ENCODE peak calls at places on chromosomes 1 and 21, in six cellular contexts. V is left lung; N is left ventricle myocardium inferior; A is choroid plexus epithelial cell; F is CD8-positive, alpha-beta T cell; Q is upper lobe of right lung. D is an unnamed sample.
A peak's percentile ranks its signal among the peaks of the same experiment; 100 is the strongest.

GRCh38 chr21:45120975-45121374 is 46.6 kb downstream of the ADARB1 start:
- DNase-seq in A (no peak), N (no peak), V (no peak), Q (no peak), F (no peak), D (no peak)

GRCh38 chr1:41374711-41375110 is 13.5 kb downstream of the FOXO6 start:
- DNase-seq in V (no peak), Q (no peak), N (no peak), A (no peak), F (no peak), D (no peak)

GRCh38 chr1:85607126-85607912 is 26.8 kb downstream of the CCN1 start:
- DNase-seq in V (no peak), A (peak; percentile 99), F (no peak), Q (no peak), N (no peak), D (no peak)

GRCh38 chr1:176888471-176889032 is 276.0 kb downstream of the ASTN1 start:
- DNase-seq in A (no peak), F (no peak), N (no peak), Q (no peak), V (no peak), D (no peak)

GRCh38 chr1:1213919-1214599 is at the start of gene TNFRSF4:
- DNase-seq in V (no peak), N (peak; percentile 12), F (no peak), A (no peak), Q (no peak), D (no peak)

GRCh38 chr1:219763321-219763720 is 150.4 kb upstream of the ZC3H11B start:
- DNase-seq in V (no peak), N (no peak), Q (no peak), A (no peak), F (no peak), D (no peak)

GRCh38 chr1:7333576-7333975 is 437.5 kb upstream of the VAMP3 start:
- DNase-seq in A (no peak), V (no peak), Q (no peak), F (no peak), N (no peak), D (no peak)

GRCh38 chr1:167440345-167440744 is 78.0 kb downstream of the CD247 start:
- DNase-seq in N (no peak), Q (no peak), V (peak; percentile 29), F (peak; percentile 9), A (no peak), D (no peak)

GRCh38 chr21:15134711-15135110 is 69.9 kb upstream of the NRIP1 start:
- DNase-seq in N (no peak), A (no peak), Q (no peak), F (no peak), V (no peak), D (no peak)

GRCh38 chr1:110393286-110393685 is 2.5 kb upstream of the SLC16A4 start:
- DNase-seq in N (no peak), A (peak; percentile 34), F (no peak), V (no peak), Q (no peak), D (no peak)

GRCh38 chr1:53198241-53198651 is 1.6 kb downstream of the CPT2 start:
- DNase-seq in A (peak; percentile 59), F (no peak), Q (no peak), N (no peak), V (no peak), D (no peak)

GRCh38 chr1:232568331-232568852 is 61.5 kb downstream of the SIPA1L2 start:
- DNase-seq in V (no peak), F (no peak), N (no peak), Q (no peak), A (no peak), D (no peak)

GRCh38 chr1:154849645-154850131 is 20.4 kb downstream of the KCNN3 start:
- DNase-seq in F (no peak), A (no peak), V (no peak), Q (no peak), N (no peak), D (no peak)

GRCh38 chr1:117534995-117535467 is 70.8 kb upstream of the TENT5C start:
- DNase-seq in N (no peak), V (no peak), A (peak; percentile 83), F (peak; percentile 23), Q (no peak), D (peak; percentile 25)

GRCh38 chr21:42525676-42526378 is 12.2 kb downstream of the SLC37A1 start:
- DNase-seq in V (no peak), A (no peak), F (no peak), Q (no peak), N (no peak), D (peak; percentile 36)

GRCh38 chr1:98975825-98976224 is 28.8 kb downstream of the PLPPR5 start:
- DNase-seq in V (no peak), F (no peak), Q (no peak), A (no peak), N (no peak), D (no peak)

GRCh38 chr1:184593612-184594011 is 161.0 kb downstream of the EDEM3 start:
- DNase-seq in V (no peak), Q (no peak), A (no peak), F (no peak), N (no peak), D (no peak)

GRCh38 chr1:100921110-100921706 is 25.3 kb downstream of the SLC30A7 start:
- DNase-seq in A (peak; percentile 79), N (no peak), Q (no peak), F (no peak), V (no peak), D (no peak)

GRCh38 chr1:39877980-39878956 is 5.0 kb downstream of the TRIT1 start:
- DNase-seq in N (no peak), F (no peak), Q (no peak), A (no peak), V (no peak), D (no peak)

GRCh38 chr1:35650416-35650815 is 9.1 kb upstream of the PSMB2 start:
- DNase-seq in F (no peak), N (no peak), A (no peak), Q (no peak), V (no peak), D (peak; percentile 11)

GRCh38 chr1:180842890-180843289 is 69.8 kb upstream of the KIAA1614 start:
- DNase-seq in Q (no peak), V (no peak), F (no peak), N (no peak), A (peak; percentile 15), D (no peak)

GRCh38 chr1:151918156-151918555 is 8.8 kb upstream of the THEM4 start:
- DNase-seq in F (no peak), V (no peak), Q (no peak), N (no peak), A (no peak), D (no peak)

GRCh38 chr1:153968000-153968363 is 280 bp downstream of the CREB3L4 start:
- DNase-seq in A (no peak), V (peak; percentile 65), N (no peak), Q (peak; percentile 82), F (no peak), D (peak; percentile 64)

GRCh38 chr21:39556176-39556575 is 56.6 kb upstream of the B3GALT5 start:
- DNase-seq in V (no peak), F (no peak), N (no peak), Q (no peak), A (no peak), D (no peak)

GRCh38 chr21:43917515-43918384 is 52.7 kb downstream of the AGPAT3 start:
- DNase-seq in F (peak; percentile 17), N (no peak), A (no peak), Q (peak; percentile 37), V (no peak), D (no peak)

GRCh38 chr1:185759061-185759460 is 24.9 kb downstream of the HMCN1 start:
- DNase-seq in V (no peak), F (no peak), N (no peak), A (peak; percentile 10), Q (no peak), D (no peak)
- H3K4me3 ChIP-seq in V (no peak overlapping the region), F (no peak overlapping the region), N (no peak overlapping the region), A (no peak overlapping the region), Q (no peak overlapping the region), D (no peak overlapping the region)

GRCh38 chr1:45684402-45684801 is 1.9 kb downstream of the GPBP1L1 start:
- DNase-seq in F (no peak), Q (no peak), N (no peak), A (no peak), V (no peak), D (no peak)
- H3K4me3 ChIP-seq in F (peak overlapping the region; percentile 99), Q (peak overlapping the region; percentile 74), N (peak overlapping the region; percentile 95), A (peak overlapping the region; percentile 98), V (peak overlapping the region; percentile 91), D (peak overlapping the region; percentile 91)

GRCh38 chr1:221435510-221435909 is 306.4 kb downstream of the DUSP10 start:
- DNase-seq in A (peak; percentile 85), F (no peak), Q (no peak), V (no peak), N (no peak), D (no peak)
- H3K4me3 ChIP-seq in A (no peak overlapping the region), F (no peak overlapping the region), Q (no peak overlapping the region), V (no peak overlapping the region), N (no peak overlapping the region), D (no peak overlapping the region)

GRCh38 chr21:33977721-33978369 is 62.2 kb upstream of the ATP5PO start:
- DNase-seq in F (no peak), Q (no peak), A (no peak), N (no peak), V (no peak), D (no peak)

GRCh38 chr21:33978585-33978984 is 63.0 kb upstream of the ATP5PO start:
- DNase-seq in V (no peak), N (no peak), A (no peak), F (no peak), Q (no peak), D (no peak)

GRCh38 chr21:33975548-33976081 is 60.0 kb upstream of the ATP5PO start:
- DNase-seq in A (no peak), Q (no peak), F (peak; percentile 64), V (no peak), N (no peak), D (no peak)

GRCh38 chr21:33976082-33976979 is 60.7 kb upstream of the ATP5PO start:
- DNase-seq in V (peak; percentile 48), Q (no peak), N (peak; percentile 37), A (peak; percentile 92), F (peak; percentile 61), D (no peak)

GRCh38 chr21:33976980-33977720 is 61.5 kb upstream of the ATP5PO start:
- DNase-seq in V (no peak), Q (no peak), N (no peak), A (peak; percentile 30), F (no peak), D (no peak)
- H3K4me3 ChIP-seq in V (no peak overlapping the region), Q (no peak overlapping the region), N (peak overlapping the region; percentile 44), A (no peak overlapping the region), F (no peak overlapping the region), D (no peak overlapping the region)

GRCh38 chr1:234544094-234544579 is 65.2 kb upstream of the TARBP1 start:
- DNase-seq in V (peak; percentile 61), F (peak; percentile 54), Q (no peak), N (peak; percentile 55), A (peak; percentile 99), D (peak; percentile 82)
- H3K4me3 ChIP-seq in V (no peak overlapping the region), F (no peak overlapping the region), Q (no peak overlapping the region), N (peak overlapping the region; percentile 11), A (no peak overlapping the region), D (no peak overlapping the region)

DNA sequence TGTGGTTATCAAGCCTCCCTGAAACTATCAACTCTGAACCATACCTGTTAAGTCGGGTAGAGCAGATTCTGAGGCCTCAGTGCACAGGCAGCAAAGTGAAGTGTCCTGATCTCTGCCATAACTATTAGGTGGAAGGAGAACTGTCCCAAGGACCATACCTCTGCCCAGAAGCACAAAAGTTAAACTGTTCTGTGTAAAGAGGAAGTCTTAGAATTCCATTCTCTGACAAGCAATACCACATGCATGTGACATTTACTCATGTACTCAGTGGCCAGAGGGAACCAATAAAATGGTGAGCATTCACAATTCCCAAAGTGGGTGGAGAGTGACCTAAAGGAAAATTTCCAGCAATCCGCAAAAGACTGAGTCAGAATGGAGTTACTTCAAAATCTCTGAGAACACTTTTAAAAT is 61.0 kb downstream of the TOR3A start:
- DNase-seq in V (no peak), A (peak; percentile 98), N (no peak), F (no peak), Q (no peak), D (no peak)
- H3K4me3 ChIP-seq in V (peak overlapping the region; percentile 8), A (peak overlapping the region; percentile 73), N (peak overlapping the region; percentile 32), F (no peak overlapping the region), Q (peak overlapping the region; percentile 29), D (peak overlapping the region; percentile 23)

D was measured in adrenal gland.